ENCODE peak calls at places on chromosomes 6 and 20, in eight cellular contexts. One of them, this sample, is unnamed.

GRCh38 chr6:34259529-34260069 is 10.8 kb upstream of the SMIM29 start:
- DNase-seq in head of caudate nucleus: no peak
- DNase-seq in activated CD4-positive, CD25-positive, alpha-beta regulatory T cell: no peak
- DNase-seq in NCI-H1436: no peak
- DNase-seq in effector CD4-positive, alpha-beta T cell: no peak
- DNase-seq in KBM-7: no peak
- DNase-seq in iris pigment epithelial cell: no peak
- DNase-seq in activated naive CD4-positive, alpha-beta T cell: no peak
- DNase-seq in this sample: peak

GRCh38 chr20:3021327-3021726 is 22.1 kb upstream of the GNRH2 start:
- DNase-seq in activated CD4-positive, CD25-positive, alpha-beta regulatory T cell: no peak
- DNase-seq in NCI-H1436: no peak
- DNase-seq in head of caudate nucleus: no peak
- DNase-seq in effector CD4-positive, alpha-beta T cell: no peak
- DNase-seq in iris pigment epithelial cell: no peak
- DNase-seq in KBM-7: no peak
- DNase-seq in activated naive CD4-positive, alpha-beta T cell: no peak
- DNase-seq in this sample: no peak

GRCh38 chr6:153976921-153977693 is 61.9 kb upstream of the OPRM1 start:
- DNase-seq in effector CD4-positive, alpha-beta T cell: no peak
- DNase-seq in NCI-H1436: no peak
- DNase-seq in head of caudate nucleus: no peak
- DNase-seq in KBM-7: no peak
- DNase-seq in activated CD4-positive, CD25-positive, alpha-beta regulatory T cell: no peak
- DNase-seq in activated naive CD4-positive, alpha-beta T cell: no peak
- DNase-seq in iris pigment epithelial cell: no peak
- DNase-seq in this sample: no peak

GRCh38 chr20:43787937-43788336 is 61.1 kb upstream of the GTSF1L start:
- DNase-seq in head of caudate nucleus: no peak
- DNase-seq in activated CD4-positive, CD25-positive, alpha-beta regulatory T cell: no peak
- DNase-seq in effector CD4-positive, alpha-beta T cell: no peak
- DNase-seq in NCI-H1436: no peak
- DNase-seq in activated naive CD4-positive, alpha-beta T cell: no peak
- DNase-seq in iris pigment epithelial cell: no peak
- DNase-seq in KBM-7: no peak
- DNase-seq in this sample: no peak

GRCh38 chr6:136684483-136684882 is 107.8 kb downstream of the MAP3K5 start:
- DNase-seq in activated CD4-positive, CD25-positive, alpha-beta regulatory T cell: no peak
- DNase-seq in KBM-7: no peak
- DNase-seq in activated naive CD4-positive, alpha-beta T cell: no peak
- DNase-seq in effector CD4-positive, alpha-beta T cell: no peak
- DNase-seq in iris pigment epithelial cell: no peak
- DNase-seq in head of caudate nucleus: no peak
- DNase-seq in NCI-H1436: no peak
- DNase-seq in this sample: no peak

GRCh38 chr20:20593447-20594170 is 118.8 kb downstream of the RALGAPA2 start:
- DNase-seq in activated CD4-positive, CD25-positive, alpha-beta regulatory T cell: no peak
- DNase-seq in NCI-H1436: peak
- DNase-seq in effector CD4-positive, alpha-beta T cell: no peak
- DNase-seq in activated naive CD4-positive, alpha-beta T cell: no peak
- DNase-seq in KBM-7: peak
- DNase-seq in head of caudate nucleus: peak
- DNase-seq in iris pigment epithelial cell: peak
- DNase-seq in this sample: peak

GRCh38 chr6:155024628-155025027 is 29.5 kb downstream of the TIAM2 start:
- DNase-seq in activated naive CD4-positive, alpha-beta T cell: no peak
- DNase-seq in head of caudate nucleus: no peak
- DNase-seq in KBM-7: no peak
- DNase-seq in iris pigment epithelial cell: no peak
- DNase-seq in NCI-H1436: no peak
- DNase-seq in activated CD4-positive, CD25-positive, alpha-beta regulatory T cell: no peak
- DNase-seq in effector CD4-positive, alpha-beta T cell: no peak
- DNase-seq in this sample: no peak

GRCh38 chr6:73803562-73804221 is 107.7 kb downstream of the CD109 start:
- DNase-seq in NCI-H1436: no peak
- DNase-seq in activated naive CD4-positive, alpha-beta T cell: no peak
- DNase-seq in activated CD4-positive, CD25-positive, alpha-beta regulatory T cell: no peak
- DNase-seq in effector CD4-positive, alpha-beta T cell: no peak
- DNase-seq in KBM-7: peak
- DNase-seq in iris pigment epithelial cell: peak
- DNase-seq in head of caudate nucleus: no peak
- DNase-seq in this sample: peak

GRCh38 chr6:148761532-148761951 is 14.7 kb downstream of the UST start:
- DNase-seq in effector CD4-positive, alpha-beta T cell: peak
- DNase-seq in activated naive CD4-positive, alpha-beta T cell: no peak
- DNase-seq in NCI-H1436: no peak
- DNase-seq in activated CD4-positive, CD25-positive, alpha-beta regulatory T cell: no peak
- DNase-seq in iris pigment epithelial cell: peak
- DNase-seq in head of caudate nucleus: no peak
- DNase-seq in KBM-7: peak
- DNase-seq in this sample: peak

GRCh38 chr20:1150218-1150617 is 31.8 kb downstream of the PSMF1 start:
- DNase-seq in iris pigment epithelial cell: peak
- DNase-seq in head of caudate nucleus: no peak
- DNase-seq in effector CD4-positive, alpha-beta T cell: no peak
- DNase-seq in KBM-7: no peak
- DNase-seq in activated naive CD4-positive, alpha-beta T cell: no peak
- DNase-seq in NCI-H1436: no peak
- DNase-seq in activated CD4-positive, CD25-positive, alpha-beta regulatory T cell: no peak
- DNase-seq in this sample: no peak

GRCh38 chr6:135830452-135830851 is 21.0 kb upstream of the PDE7B start:
- DNase-seq in NCI-H1436: no peak
- DNase-seq in activated naive CD4-positive, alpha-beta T cell: no peak
- DNase-seq in effector CD4-positive, alpha-beta T cell: no peak
- DNase-seq in KBM-7: no peak
- DNase-seq in iris pigment epithelial cell: peak
- DNase-seq in activated CD4-positive, CD25-positive, alpha-beta regulatory T cell: no peak
- DNase-seq in head of caudate nucleus: no peak
- DNase-seq in this sample: no peak

GRCh38 chr6:10521104-10521808 is at the start of gene GCNT2:
- DNase-seq in activated CD4-positive, CD25-positive, alpha-beta regulatory T cell: no peak
- DNase-seq in KBM-7: peak
- DNase-seq in head of caudate nucleus: no peak
- DNase-seq in iris pigment epithelial cell: peak
- DNase-seq in activated naive CD4-positive, alpha-beta T cell: no peak
- DNase-seq in NCI-H1436: no peak
- DNase-seq in effector CD4-positive, alpha-beta T cell: no peak
- DNase-seq in this sample: no peak

GRCh38 chr20:7609250-7609649 is 331.0 kb downstream of the HAO1 start:
- DNase-seq in activated CD4-positive, CD25-positive, alpha-beta regulatory T cell: no peak
- DNase-seq in iris pigment epithelial cell: no peak
- DNase-seq in NCI-H1436: no peak
- DNase-seq in effector CD4-positive, alpha-beta T cell: no peak
- DNase-seq in activated naive CD4-positive, alpha-beta T cell: no peak
- DNase-seq in head of caudate nucleus: no peak
- DNase-seq in KBM-7: no peak
- DNase-seq in this sample: no peak

This sample was measured in MV-4-11.